ENCODE peak calls at places on chromosomes 11 and 22, in seven cellular contexts. One of them, this sample, is unnamed.

GRCh38 chr11:71200761-71201160 is 51.6 kb downstream of the SHANK2 start:
- DNase-seq in HepG2: no peak
- DNase-seq in SK-N-SH: no peak
- DNase-seq in GM12878: peak
- DNase-seq in K562: no peak
- DNase-seq in HCT116: no peak
- DNase-seq in H1: no peak
- DNase-seq in this sample: no peak

GRCh38 chr11:35337136-35337918 is 82.0 kb downstream of the SLC1A2 start:
- DNase-seq in HepG2: peak
- DNase-seq in SK-N-SH: no peak
- DNase-seq in GM12878: no peak
- DNase-seq in K562: peak
- DNase-seq in HCT116: peak
- DNase-seq in H1: no peak
- DNase-seq in this sample: no peak

GRCh38 chr11:1782831-1783724 is 19.4 kb upstream of the CTSD start:
- DNase-seq in HepG2: no peak
- DNase-seq in SK-N-SH: peak
- DNase-seq in GM12878: no peak
- DNase-seq in K562: no peak
- DNase-seq in HCT116: no peak
- DNase-seq in H1: no peak
- DNase-seq in this sample: peak

GRCh38 chr11:57324154-57324885 is 432 bp downstream of the TNKS1BP1 start:
- DNase-seq in HepG2: no peak
- DNase-seq in SK-N-SH: peak
- DNase-seq in GM12878: no peak
- DNase-seq in K562: peak
- DNase-seq in HCT116: no peak
- DNase-seq in H1: peak
- DNase-seq in this sample: peak

GRCh38 chr11:35303596-35304392 is 115.6 kb downstream of the SLC1A2 start:
- DNase-seq in HepG2: peak
- DNase-seq in SK-N-SH: no peak
- DNase-seq in GM12878: no peak
- DNase-seq in K562: no peak
- DNase-seq in HCT116: no peak
- DNase-seq in H1: no peak
- DNase-seq in this sample: no peak

GRCh38 chr11:34204396-34205279 is 99.2 kb downstream of the NAT10 start:
- DNase-seq in HepG2: peak
- DNase-seq in SK-N-SH: no peak
- DNase-seq in GM12878: no peak
- DNase-seq in K562: no peak
- DNase-seq in HCT116: peak
- DNase-seq in H1: no peak
- DNase-seq in this sample: no peak

GRCh38 chr11:92227233-92227593 is 2.6 kb downstream of the FAT3 start:
- DNase-seq in HepG2: no peak
- DNase-seq in SK-N-SH: peak
- DNase-seq in GM12878: no peak
- DNase-seq in K562: no peak
- DNase-seq in HCT116: no peak
- DNase-seq in H1: no peak
- DNase-seq in this sample: peak

GRCh38 chr22:22692707-22693530 is 48.5 kb downstream of the GGTLC2 start:
- DNase-seq in HepG2: peak
- DNase-seq in SK-N-SH: peak
- DNase-seq in GM12878: no peak
- DNase-seq in K562: peak
- DNase-seq in HCT116: no peak
- DNase-seq in H1: peak
- DNase-seq in this sample: peak

GRCh38 chr11:86141645-86142569 is 73.0 kb upstream of the PICALM start:
- DNase-seq in HepG2: no peak
- DNase-seq in SK-N-SH: no peak
- DNase-seq in GM12878: no peak
- DNase-seq in K562: no peak
- DNase-seq in HCT116: no peak
- DNase-seq in H1: no peak
- DNase-seq in this sample: no peak

GRCh38 chr11:908273-908672 is 2.3 kb downstream of the CHID1 start:
- DNase-seq in HepG2: no peak
- DNase-seq in SK-N-SH: no peak
- DNase-seq in GM12878: no peak
- DNase-seq in K562: peak
- DNase-seq in HCT116: no peak
- DNase-seq in H1: no peak
- DNase-seq in this sample: no peak

GRCh38 chr22:24140357-24140756 is 40.9 kb upstream of the SUSD2 start:
- DNase-seq in HepG2: no peak
- DNase-seq in SK-N-SH: no peak
- DNase-seq in GM12878: no peak
- DNase-seq in K562: no peak
- DNase-seq in HCT116: no peak
- DNase-seq in H1: no peak
- DNase-seq in this sample: no peak
- TF ChIP-seq JUND in HepG2: no peak
- TF ChIP-seq JUND in SK-N-SH: no peak
- TF ChIP-seq JUND in GM12878: no peak
- TF ChIP-seq JUND in K562: no peak
- TF ChIP-seq JUND in HCT116: no peak
- TF ChIP-seq JUND in H1: no peak
- TF ChIP-seq JUND in this sample: no peak

GRCh38 chr11:121340010-121340580 is 47.5 kb downstream of the SC5D start:
- DNase-seq in HepG2: no peak
- DNase-seq in SK-N-SH: no peak
- DNase-seq in GM12878: no peak
- DNase-seq in K562: no peak
- DNase-seq in HCT116: no peak
- DNase-seq in H1: no peak
- DNase-seq in this sample: no peak
- TF ChIP-seq JUND in HepG2: no peak
- TF ChIP-seq JUND in SK-N-SH: no peak
- TF ChIP-seq JUND in GM12878: no peak
- TF ChIP-seq JUND in K562: no peak
- TF ChIP-seq JUND in HCT116: no peak
- TF ChIP-seq JUND in H1: no peak
- TF ChIP-seq JUND in this sample: no peak

GRCh38 chr11:12680246-12680939 is 6.2 kb downstream of the TEAD1 start:
- DNase-seq in HepG2: peak
- DNase-seq in SK-N-SH: peak
- DNase-seq in GM12878: no peak
- DNase-seq in K562: peak
- DNase-seq in HCT116: no peak
- DNase-seq in H1: peak
- DNase-seq in this sample: no peak
- TF ChIP-seq JUND in HepG2: no peak
- TF ChIP-seq JUND in SK-N-SH: no peak
- TF ChIP-seq JUND in GM12878: no peak
- TF ChIP-seq JUND in K562: no peak
- TF ChIP-seq JUND in HCT116: no peak
- TF ChIP-seq JUND in H1: no peak
- TF ChIP-seq JUND in this sample: no peak

GRCh38 chr22:26890870-26891269 is 233.5 kb downstream of the MIAT start:
- DNase-seq in HepG2: no peak
- DNase-seq in SK-N-SH: no peak
- DNase-seq in GM12878: no peak
- DNase-seq in K562: no peak
- DNase-seq in HCT116: peak
- DNase-seq in H1: peak
- DNase-seq in this sample: no peak

GRCh38 chr22:26887916-26888315 is 230.5 kb downstream of the MIAT start:
- DNase-seq in HepG2: no peak
- DNase-seq in SK-N-SH: no peak
- DNase-seq in GM12878: no peak
- DNase-seq in K562: no peak
- DNase-seq in HCT116: no peak
- DNase-seq in H1: peak
- DNase-seq in this sample: no peak

GRCh38 chr22:26888887-26889286 is 231.5 kb downstream of the MIAT start:
- DNase-seq in HepG2: no peak
- DNase-seq in SK-N-SH: no peak
- DNase-seq in GM12878: no peak
- DNase-seq in K562: no peak
- DNase-seq in HCT116: no peak
- DNase-seq in H1: no peak
- DNase-seq in this sample: no peak

GRCh38 chr22:26891431-26891830 is 234.0 kb downstream of the MIAT start:
- DNase-seq in HepG2: no peak
- DNase-seq in SK-N-SH: no peak
- DNase-seq in GM12878: no peak
- DNase-seq in K562: no peak
- DNase-seq in HCT116: no peak
- DNase-seq in H1: no peak
- DNase-seq in this sample: no peak

DNA sequence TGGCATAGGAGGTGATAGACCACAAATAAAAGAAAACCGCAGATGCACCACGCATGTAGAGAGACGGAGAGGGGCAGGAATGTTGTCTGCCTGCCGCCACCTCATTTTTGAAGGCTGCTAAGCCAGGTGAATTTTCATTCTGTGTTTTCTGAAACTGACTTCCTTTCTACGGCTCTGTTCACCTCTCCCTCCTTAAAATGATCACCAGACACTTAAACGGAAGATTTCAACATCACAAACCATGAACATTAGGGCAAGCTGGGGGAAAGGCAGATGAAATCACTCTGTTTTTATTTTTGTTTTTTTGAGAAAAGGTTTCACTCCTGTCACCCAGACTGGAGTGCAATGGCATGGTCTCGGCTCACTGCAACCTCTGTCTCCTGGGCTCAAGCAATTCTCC is 232.4 kb downstream of the MIAT start:
- DNase-seq in HepG2: no peak
- DNase-seq in SK-N-SH: no peak
- DNase-seq in GM12878: no peak
- DNase-seq in K562: no peak
- DNase-seq in HCT116: no peak
- DNase-seq in H1: no peak
- DNase-seq in this sample: no peak
- TF ChIP-seq JUND in HepG2: no peak
- TF ChIP-seq JUND in SK-N-SH: no peak
- TF ChIP-seq JUND in GM12878: no peak
- TF ChIP-seq JUND in K562: no peak
- TF ChIP-seq JUND in HCT116: no peak
- TF ChIP-seq JUND in H1: no peak
- TF ChIP-seq JUND in this sample: no peak

GRCh38 chr22:42544686-42545085 is 9.1 kb upstream of the SERHL2 start:
- DNase-seq in HepG2: peak
- DNase-seq in SK-N-SH: no peak
- DNase-seq in GM12878: no peak
- DNase-seq in K562: no peak
- DNase-seq in HCT116: no peak
- DNase-seq in H1: no peak
- DNase-seq in this sample: no peak
- TF ChIP-seq JUND in HepG2: no peak
- TF ChIP-seq JUND in SK-N-SH: no peak
- TF ChIP-seq JUND in GM12878: no peak
- TF ChIP-seq JUND in K562: no peak
- TF ChIP-seq JUND in HCT116: no peak
- TF ChIP-seq JUND in H1: no peak
- TF ChIP-seq JUND in this sample: no peak

GRCh38 chr22:45310331-45311032 is 748 bp downstream of the FAM118A start:
- DNase-seq in HepG2: no peak
- DNase-seq in SK-N-SH: no peak
- DNase-seq in GM12878: no peak
- DNase-seq in K562: no peak
- DNase-seq in HCT116: no peak
- DNase-seq in H1: no peak
- DNase-seq in this sample: no peak
- TF ChIP-seq JUND in HepG2: no peak
- TF ChIP-seq JUND in SK-N-SH: no peak
- TF ChIP-seq JUND in GM12878: no peak
- TF ChIP-seq JUND in K562: no peak
- TF ChIP-seq JUND in HCT116: no peak
- TF ChIP-seq JUND in H1: no peak
- TF ChIP-seq JUND in this sample: no peak

This sample was measured in T47D.